ENCODE peak calls at places on chromosome 18, in four cellular contexts. One of them, this sample, is unnamed.
A peak's percentile ranks its signal among the peaks of the same experiment; 100 is the strongest.

GRCh38 chr18:78642561-78643398 is 336.8 kb upstream of the SALL3 start:
- DNase-seq in HepG2: no peak
- DNase-seq in GM12878: no peak
- DNase-seq in A549: no peak
- DNase-seq in this sample: no peak

GRCh38 chr18:56977284-56977683 is 169.6 kb upstream of the BOD1L2 start:
- DNase-seq in GM12878: no peak
- DNase-seq in HepG2: no peak
- DNase-seq in A549: no peak
- DNase-seq in this sample: no peak

GRCh38 chr18:36889742-36890141 is 60.8 kb downstream of the KIAA1328 start:
- DNase-seq in A549: no peak
- DNase-seq in HepG2: no peak
- DNase-seq in GM12878: no peak
- DNase-seq in this sample: no peak

GRCh38 chr18:43563780-43564179 is 286.5 kb upstream of the SYT4 start:
- DNase-seq in GM12878: no peak
- DNase-seq in HepG2: peak; percentile 12
- DNase-seq in A549: no peak
- DNase-seq in this sample: no peak

GRCh38 chr18:13217466-13217961 is 1.0 kb upstream of the LDLRAD4 start:
- DNase-seq in GM12878: no peak
- DNase-seq in HepG2: no peak
- DNase-seq in A549: no peak
- DNase-seq in this sample: peak; percentile 39

GRCh38 chr18:61606759-61607158 is 273.5 kb downstream of the CDH20 start:
- DNase-seq in HepG2: no peak
- DNase-seq in GM12878: no peak
- DNase-seq in A549: peak; percentile 30
- DNase-seq in this sample: no peak

GRCh38 chr18:45167109-45167551 is 448.1 kb upstream of the SLC14A2 start:
- DNase-seq in HepG2: no peak
- DNase-seq in GM12878: no peak
- DNase-seq in A549: no peak
- DNase-seq in this sample: no peak

GRCh38 chr18:32371384-32371783 is 99.3 kb downstream of the GAREM1 start:
- DNase-seq in A549: no peak
- DNase-seq in GM12878: no peak
- DNase-seq in HepG2: no peak
- DNase-seq in this sample: no peak

GRCh38 chr18:79792988-79793355 is 4.8 kb upstream of the KCNG2 start:
- DNase-seq in HepG2: no peak
- DNase-seq in A549: no peak
- DNase-seq in GM12878: no peak
- DNase-seq in this sample: no peak

GRCh38 chr18:35143615-35144596 is 96.9 kb upstream of the ZNF397 start:
- DNase-seq in GM12878: no peak
- DNase-seq in A549: peak; percentile 19
- DNase-seq in HepG2: peak; percentile 47
- DNase-seq in this sample: peak; percentile 28

GRCh38 chr18:21997207-21998143 is 171.9 kb upstream of the GATA6 start:
- DNase-seq in HepG2: peak; percentile 48
- DNase-seq in A549: peak; percentile 25
- DNase-seq in GM12878: peak; percentile 9
- DNase-seq in this sample: peak; percentile 71

GRCh38 chr18:48330016-48330991 is 78.9 kb downstream of the ZBTB7C start:
- DNase-seq in GM12878: no peak
- DNase-seq in A549: peak; percentile 32
- DNase-seq in HepG2: no peak
- DNase-seq in this sample: no peak

GRCh38 chr18:35110554-35111058 is 69.4 kb downstream of the MAPRE2 start:
- DNase-seq in HepG2: no peak
- DNase-seq in A549: no peak
- DNase-seq in GM12878: no peak
- DNase-seq in this sample: peak; percentile 84

DNA sequence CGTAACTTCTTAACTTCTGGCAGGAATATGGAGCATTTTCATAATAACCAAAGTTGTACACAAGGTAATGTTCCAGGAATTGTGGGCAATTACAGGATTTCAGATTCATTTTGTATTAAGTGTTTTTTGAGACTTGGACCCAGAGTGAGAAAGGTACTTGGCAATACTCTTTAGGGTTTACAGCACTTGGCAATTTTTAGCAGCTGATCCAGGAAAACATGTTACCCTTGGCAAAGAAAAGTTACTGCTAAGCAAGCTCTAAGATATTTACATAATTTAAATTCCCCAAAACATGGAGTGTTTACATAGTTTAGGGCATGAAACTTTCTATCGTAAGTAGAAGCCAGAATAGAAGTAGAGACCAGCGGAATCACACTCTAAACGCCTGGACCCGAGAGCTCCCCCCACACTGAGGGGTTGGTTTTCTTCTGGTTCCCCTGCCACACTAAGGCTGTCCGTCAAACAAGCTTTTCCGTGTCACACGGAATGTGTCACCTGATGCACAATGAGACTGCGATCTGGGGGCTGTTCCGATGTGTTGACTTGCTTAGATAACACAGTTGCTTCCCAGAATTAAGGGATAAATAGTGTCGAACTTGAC is 177.1 kb downstream of the PTGR3 start:
- DNase-seq in GM12878: no peak
- DNase-seq in HepG2: no peak
- DNase-seq in A549: no peak
- DNase-seq in this sample: no peak
- TF ChIP-seq POLR2AphosphoS2 in GM12878: no peak
- TF ChIP-seq POLR2AphosphoS2 in HepG2: no peak
- TF ChIP-seq POLR2AphosphoS2 in A549: no peak
- TF ChIP-seq POLR2AphosphoS2 in this sample: no peak

GRCh38 chr18:7336616-7337015 is 105.7 kb downstream of the LRRC30 start:
- DNase-seq in HepG2: no peak
- DNase-seq in GM12878: no peak
- DNase-seq in A549: no peak
- DNase-seq in this sample: no peak

GRCh38 chr18:7329036-7329435 is 98.1 kb downstream of the LRRC30 start:
- DNase-seq in HepG2: no peak
- DNase-seq in A549: no peak
- DNase-seq in GM12878: no peak
- DNase-seq in this sample: no peak

GRCh38 chr18:7334973-7335568 is 104.2 kb downstream of the LRRC30 start:
- DNase-seq in GM12878: no peak
- DNase-seq in HepG2: no peak
- DNase-seq in A549: no peak
- DNase-seq in this sample: no peak

GRCh38 chr18:7330041-7330440 is 99.2 kb downstream of the LRRC30 start:
- DNase-seq in GM12878: no peak
- DNase-seq in A549: no peak
- DNase-seq in HepG2: no peak
- DNase-seq in this sample: no peak

GRCh38 chr18:7333163-7333562 is 102.3 kb downstream of the LRRC30 start:
- DNase-seq in A549: no peak
- DNase-seq in HepG2: no peak
- DNase-seq in GM12878: no peak
- DNase-seq in this sample: no peak
- H3K9me3 ChIP-seq in A549: no peaks in the 10 kb centered on the region
- H3K9me3 ChIP-seq in HepG2: no peaks in the 10 kb centered on the region
- H3K9me3 ChIP-seq in GM12878: no peaks in the 10 kb centered on the region
- H3K9me3 ChIP-seq in this sample: no peaks in the 10 kb centered on the region

DNA sequence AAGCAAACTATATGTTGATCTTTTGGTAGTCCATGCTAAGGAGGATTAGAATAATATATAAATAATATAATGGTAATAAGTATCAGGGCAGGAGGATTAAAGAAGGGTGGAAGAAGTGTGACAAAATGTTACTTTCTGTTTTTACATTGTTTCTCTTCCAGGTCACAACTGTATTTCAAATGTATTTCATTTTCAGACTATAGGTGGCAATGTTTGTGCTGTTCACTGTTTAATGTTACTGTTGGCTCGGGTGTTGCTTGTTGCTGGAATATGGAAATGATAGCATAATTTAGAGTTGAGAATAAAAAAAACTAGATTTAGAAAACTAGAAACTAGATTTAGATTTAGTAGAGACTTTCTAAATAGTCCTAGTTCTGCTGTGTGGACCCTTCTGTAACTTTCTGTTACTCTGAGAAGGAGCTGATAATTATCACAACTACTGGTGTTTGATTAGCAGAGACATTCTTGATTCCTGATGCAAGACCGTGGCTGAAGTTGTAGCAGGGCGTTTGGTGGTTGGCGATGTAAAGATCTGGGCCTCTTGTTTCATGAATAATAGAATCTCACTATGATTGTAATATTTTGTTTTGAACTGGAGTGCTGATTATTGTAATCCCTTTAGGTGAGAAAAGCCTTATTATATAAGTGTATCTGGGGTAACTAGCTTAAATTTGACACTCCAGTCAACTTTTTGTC is 7.9 kb downstream of the NEDD4L start:
- DNase-seq in A549: peak; percentile 25
- DNase-seq in GM12878: no peak
- DNase-seq in HepG2: no peak
- DNase-seq in this sample: peak; percentile 23
- TF ChIP-seq KDM1A in A549: no peak
- TF ChIP-seq KDM1A in GM12878: no peak
- TF ChIP-seq KDM1A in HepG2: no peak
- TF ChIP-seq KDM1A in this sample: no peak

GRCh38 chr18:23442958-23443357 is 10.1 kb upstream of the RIOK3 start:
- DNase-seq in HepG2: no peak
- DNase-seq in A549: no peak
- DNase-seq in GM12878: no peak
- DNase-seq in this sample: no peak
- TF ChIP-seq POLR2AphosphoS2 in HepG2: no peak
- TF ChIP-seq POLR2AphosphoS2 in A549: no peak
- TF ChIP-seq POLR2AphosphoS2 in GM12878: no peak
- TF ChIP-seq POLR2AphosphoS2 in this sample: no peak

GRCh38 chr18:60018801-60019462 is 119.1 kb downstream of the PMAIP1 start:
- DNase-seq in GM12878: no peak
- DNase-seq in HepG2: no peak
- DNase-seq in A549: no peak
- DNase-seq in this sample: no peak

GRCh38 chr18:60017371-60017770 is 117.6 kb downstream of the PMAIP1 start:
- DNase-seq in HepG2: no peak
- DNase-seq in GM12878: no peak
- DNase-seq in A549: no peak
- DNase-seq in this sample: no peak

GRCh38 chr18:60021556-60021955 is 121.8 kb downstream of the PMAIP1 start:
- DNase-seq in GM12878: no peak
- DNase-seq in A549: no peak
- DNase-seq in HepG2: no peak
- DNase-seq in this sample: no peak

GRCh38 chr18:60020107-60020925 is 120.5 kb downstream of the PMAIP1 start:
- DNase-seq in HepG2: no peak
- DNase-seq in GM12878: no peak
- DNase-seq in A549: no peak
- DNase-seq in this sample: no peak

DNA sequence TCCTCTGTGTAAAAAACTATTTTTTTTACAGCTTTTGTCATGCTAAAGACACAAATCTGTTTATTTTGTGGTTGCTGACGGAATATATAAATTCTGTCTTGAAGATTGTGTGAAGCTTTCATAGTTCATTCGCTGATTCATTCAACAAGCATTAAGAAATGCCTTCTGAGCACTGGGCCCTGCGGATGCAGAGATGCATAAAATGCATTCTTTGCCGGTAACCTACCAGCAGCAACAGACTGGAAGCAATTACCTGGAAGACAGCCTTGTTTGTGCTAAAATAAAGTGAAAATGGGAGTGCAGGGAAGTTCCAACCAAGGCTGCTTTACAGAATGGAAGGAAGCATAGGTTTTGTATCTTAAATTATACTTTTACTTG is 119.7 kb downstream of the PMAIP1 start:
- DNase-seq in A549: no peak
- DNase-seq in GM12878: no peak
- DNase-seq in HepG2: no peak
- DNase-seq in this sample: no peak
- H3K9me3 ChIP-seq in A549: no peaks in the 10 kb centered on the region
- H3K9me3 ChIP-seq in GM12878: no peaks in the 10 kb centered on the region
- H3K9me3 ChIP-seq in HepG2: no peaks in the 10 kb centered on the region
- H3K9me3 ChIP-seq in this sample: no peaks in the 10 kb centered on the region

GRCh38 chr18:46310258-46310657 is 206.1 kb downstream of the HAUS1 start:
- DNase-seq in GM12878: no peak
- DNase-seq in HepG2: no peak
- DNase-seq in A549: no peak
- DNase-seq in this sample: no peak
- TF ChIP-seq KDM1A in GM12878: no peak
- TF ChIP-seq KDM1A in HepG2: no peak
- TF ChIP-seq KDM1A in A549: no peak
- TF ChIP-seq KDM1A in this sample: no peak

GRCh38 chr18:65749881-65750280 is 931 bp upstream of the CDH7 start:
- DNase-seq in GM12878: no peak
- DNase-seq in HepG2: no peak
- DNase-seq in A549: no peak
- DNase-seq in this sample: no peak
- TF ChIP-seq POLR2AphosphoS2 in GM12878: no peak
- TF ChIP-seq POLR2AphosphoS2 in HepG2: no peak
- TF ChIP-seq POLR2AphosphoS2 in A549: no peak
- TF ChIP-seq POLR2AphosphoS2 in this sample: no peak

GRCh38 chr18:8706981-8707940 is 1.9 kb downstream of the MTCL1 start:
- DNase-seq in HepG2: no peak
- DNase-seq in A549: no peak
- DNase-seq in GM12878: no peak
- DNase-seq in this sample: no peak
- H3K9me3 ChIP-seq in HepG2: no peaks in the 10 kb centered on the region
- H3K9me3 ChIP-seq in A549: no peaks in the 10 kb centered on the region
- H3K9me3 ChIP-seq in GM12878: no peaks in the 10 kb centered on the region
- H3K9me3 ChIP-seq in this sample: no peaks in the 10 kb centered on the region

GRCh38 chr18:2890606-2891005 is 43.8 kb downstream of the EMILIN2 start:
- DNase-seq in A549: no peak
- DNase-seq in HepG2: no peak
- DNase-seq in GM12878: no peak
- DNase-seq in this sample: no peak

GRCh38 chr18:2893056-2893455 is 46.2 kb downstream of the EMILIN2 start:
- DNase-seq in A549: no peak
- DNase-seq in HepG2: no peak
- DNase-seq in GM12878: no peak
- DNase-seq in this sample: no peak

GRCh38 chr18:2887470-2887869 is 40.7 kb downstream of the EMILIN2 start:
- DNase-seq in A549: no peak
- DNase-seq in GM12878: no peak
- DNase-seq in HepG2: no peak
- DNase-seq in this sample: no peak

GRCh38 chr18:2891526-2892431 is 45.0 kb downstream of the EMILIN2 start:
- DNase-seq in A549: no peak
- DNase-seq in GM12878: no peak
- DNase-seq in HepG2: no peak
- DNase-seq in this sample: no peak

DNA sequence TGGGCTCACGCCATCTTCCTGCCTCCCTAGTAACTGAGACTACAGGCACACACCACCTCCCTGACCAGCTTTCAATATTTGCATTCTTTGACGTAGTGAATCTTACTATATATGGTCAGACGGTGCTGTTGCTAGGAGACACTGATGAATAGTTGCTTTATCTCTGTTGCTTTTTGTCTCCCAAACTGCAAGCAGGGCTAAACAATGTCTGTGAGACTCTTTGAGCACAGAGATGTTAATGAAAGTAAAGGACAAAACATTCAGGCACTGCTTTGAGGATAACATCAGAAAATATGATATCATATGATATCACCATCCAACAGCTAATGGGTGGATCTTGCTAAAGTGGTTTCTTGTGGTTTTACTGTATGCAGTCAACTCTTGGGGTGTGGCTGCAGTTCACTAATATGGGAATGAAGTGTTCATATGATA is 43.0 kb downstream of the EMILIN2 start:
- DNase-seq in GM12878: no peak
- DNase-seq in HepG2: peak; percentile 33
- DNase-seq in A549: no peak
- DNase-seq in this sample: no peak
- TF ChIP-seq KDM1A in GM12878: no peak
- TF ChIP-seq KDM1A in HepG2: no peak
- TF ChIP-seq KDM1A in A549: no peak
- TF ChIP-seq KDM1A in this sample: no peak